ENCODE peak calls at places on chromosome 20, in eight cellular contexts. V is hypothalamus, T is cerebellar cortex, U is NCI-H1417, P is SHP77 treated with DMSO at 0.1 percent for 48 hours, A is HCEC 1CT, S is thoracic aorta, N is AML-193. I is an unnamed sample.

GRCh38 chr20:62507323-62507722 is 31.5 kb upstream of the GATA5 start:
- DNase-seq in V (no peak), T (no peak), U (no peak), P (no peak), A (no peak), S (no peak), N (no peak), I (no peak)

GRCh38 chr20:63009044-63009961 is 2.5 kb upstream of the BHLHE23 start:
- DNase-seq in V (no peak), T (peak), U (peak), P (peak), A (peak), S (no peak), N (peak), I (peak)

GRCh38 chr20:57410398-57411323 is 19.5 kb downstream of the RBM38 start:
- DNase-seq in V (no peak), T (no peak), U (peak), P (no peak), A (no peak), S (no peak), N (no peak), I (no peak)

GRCh38 chr20:49560646-49561045 is 7.3 kb downstream of the PTGIS start:
- DNase-seq in V (no peak), T (no peak), U (no peak), P (no peak), A (no peak), S (no peak), N (no peak), I (no peak)

GRCh38 chr20:58691773-58692578 is 624 bp upstream of the NPEPL1 start:
- DNase-seq in V (no peak), T (no peak), U (no peak), P (no peak), A (peak), S (no peak), N (peak), I (peak)

GRCh38 chr20:36975085-36975829 is 23.7 kb upstream of the SAMHD1 start:
- DNase-seq in V (no peak), T (no peak), U (no peak), P (no peak), A (no peak), S (no peak), N (peak), I (no peak)

GRCh38 chr20:23362392-23363256 is 642 bp downstream of the GZF1 start:
- DNase-seq in V (peak), T (peak), U (peak), P (no peak), A (peak), S (no peak), N (peak), I (no peak)

GRCh38 chr20:58719258-58719657 is 26.7 kb downstream of the NPEPL1 start:
- DNase-seq in V (peak), T (no peak), U (no peak), P (no peak), A (no peak), S (no peak), N (no peak), I (no peak)

GRCh38 chr20:24357169-24357568 is 112.3 kb upstream of the SYNDIG1 start:
- DNase-seq in V (no peak), T (no peak), U (no peak), P (peak), A (no peak), S (no peak), N (no peak), I (no peak)

GRCh38 chr20:31568041-31568731 is 36.9 kb upstream of the ID1 start:
- DNase-seq in V (no peak), T (no peak), U (no peak), P (no peak), A (no peak), S (no peak), N (no peak), I (no peak)

GRCh38 chr20:47610247-47610944 is 108.7 kb downstream of the NCOA3 start:
- DNase-seq in V (no peak), T (no peak), U (no peak), P (no peak), A (peak), S (peak), N (peak), I (peak)

GRCh38 chr20:19275038-19275629 is 62.7 kb downstream of the SLC24A3 start:
- DNase-seq in V (no peak), T (no peak), U (no peak), P (no peak), A (no peak), S (no peak), N (no peak), I (peak)

GRCh38 chr20:58408603-58409246 is 19.7 kb downstream of the VAPB start:
- DNase-seq in V (no peak), T (no peak), U (no peak), P (no peak), A (peak), S (no peak), N (no peak), I (no peak)

GRCh38 chr20:32509639-32510066 is 75.5 kb downstream of the NOL4L start:
- DNase-seq in V (no peak), T (no peak), U (no peak), P (no peak), A (no peak), S (no peak), N (no peak), I (no peak)

I was measured in HL-60.